ENCODE peak calls at places on chromosomes 5 and 9, in nine cellular contexts. G is activated naive CD8-positive, alpha-beta T cell treated with anti-CD3 and anti-CD28 coated beads, Interleukin-2, amount 10 ng/mL, durations not matched to agents 7 days and 5 days; K is ureter; H is adrenal gland; P is OCI-LY7; S is stimulated activated CD8-positive, alpha-beta memory T cell treated with anti-CD3 and anti-CD28 coated beads, Interleukin-2, amount 100 ng/mL, for 1 hour; I is caudate nucleus; Y is activated CD4-positive, alpha-beta T cell treated with anti-CD3 and anti-CD28 coated beads, Interleukin-2, amount 50 U/mL, for 1 hour; O is HT1080. Z is an unnamed sample.

GRCh38 chr9:6078382-6079105 is 63.1 kb upstream of the RANBP6 start:
- DNase-seq in O (no peak), P (no peak), G (no peak), H (no peak), Y (no peak), S (no peak), K (no peak), I (no peak), Z (no peak)

GRCh38 chr5:95621839-95622629 is 2.1 kb downstream of the GPR150 start:
- DNase-seq in G (peak), P (no peak), I (no peak), S (no peak), Y (no peak), H (no peak), K (no peak), O (no peak), Z (no peak)

GRCh38 chr5:82730862-82731261 is 346.3 kb downstream of the TMEM167A start:
- DNase-seq in P (no peak), G (no peak), S (no peak), O (no peak), H (no peak), Y (no peak), I (no peak), K (no peak), Z (no peak)

GRCh38 chr5:45410304-45410995 is 285.7 kb downstream of the HCN1 start:
- DNase-seq in G (no peak), I (no peak), K (no peak), O (no peak), S (no peak), Y (no peak), P (no peak), H (no peak), Z (no peak)

GRCh38 chr9:118652258-118652657 is 717.0 kb downstream of the BRINP1 start:
- DNase-seq in H (no peak), O (no peak), I (no peak), P (no peak), Y (no peak), K (no peak), S (no peak), G (no peak), Z (no peak)

GRCh38 chr9:128903871-128904371 is 16.9 kb upstream of the PHYHD1 start:
- DNase-seq in K (no peak), I (no peak), P (no peak), O (peak), Y (no peak), G (no peak), H (no peak), S (no peak), Z (no peak)

GRCh38 chr5:95422842-95423241 is 31.7 kb downstream of the FAM81B start:
- DNase-seq in K (no peak), G (no peak), O (peak), Y (no peak), I (no peak), H (peak), P (no peak), S (no peak), Z (peak)

GRCh38 chr5:137296213-137296702 is 202.9 kb downstream of the SPOCK1 start:
- DNase-seq in O (no peak), G (no peak), S (no peak), I (no peak), Y (no peak), H (no peak), P (no peak), K (no peak), Z (no peak)

GRCh38 chr9:27377147-27377807 is 80.3 kb upstream of the EQTN start:
- DNase-seq in I (no peak), S (no peak), Y (no peak), K (no peak), G (no peak), O (peak), H (no peak), P (peak), Z (no peak)

GRCh38 chr9:72012642-72013041 is 47.8 kb downstream of the C9orf57 start:
- DNase-seq in I (no peak), H (no peak), O (no peak), G (no peak), K (no peak), P (no peak), S (no peak), Y (no peak), Z (no peak)

GRCh38 chr5:143671644-143672569 is 140.1 kb upstream of the HMHB1 start:
- DNase-seq in K (no peak), S (no peak), I (no peak), P (no peak), G (no peak), O (no peak), Y (no peak), H (no peak), Z (no peak)

GRCh38 chr5:81761270-81761669 is 10.4 kb upstream of the SSBP2 start:
- DNase-seq in P (no peak), S (no peak), Y (no peak), O (no peak), H (no peak), I (no peak), K (no peak), G (no peak), Z (no peak)

GRCh38 chr5:139243425-139243965 is 45.3 kb upstream of the SIL1 start:
- DNase-seq in H (no peak), K (no peak), P (no peak), O (no peak), S (no peak), Y (no peak), G (no peak), I (no peak), Z (no peak)

GRCh38 chr5:111755942-111756353 is 1.0 kb downstream of the NREP start:
- DNase-seq in S (no peak), K (no peak), H (no peak), P (peak), Y (no peak), O (peak), G (no peak), I (no peak), Z (peak)

GRCh38 chr9:105116047-105116868 is 128.2 kb upstream of the SLC44A1 start:
- DNase-seq in O (no peak), K (no peak), I (no peak), G (no peak), Y (no peak), P (no peak), S (no peak), H (no peak), Z (no peak)

GRCh38 chr9:87336407-87336806 is 161.3 kb upstream of the DAPK1 start:
- DNase-seq in H (no peak), P (peak), G (no peak), I (no peak), K (no peak), S (no peak), O (peak), Y (no peak), Z (peak)

GRCh38 chr5:172106511-172107356 is 81.3 kb downstream of the STK10 start:
- DNase-seq in K (peak), P (peak), O (no peak), S (peak), I (peak), H (peak), Y (peak), G (peak), Z (peak)

GRCh38 chr9:126033956-126034355 is 286.8 kb downstream of the PBX3 start:
- DNase-seq in O (no peak), S (no peak), P (no peak), I (no peak), H (no peak), K (no peak), G (no peak), Y (no peak), Z (no peak)

GRCh38 chr5:160169326-160169725 is 50.1 kb upstream of the PWWP2A start:
- DNase-seq in S (no peak), O (peak), H (no peak), K (no peak), I (no peak), P (no peak), Y (no peak), G (no peak), Z (peak)

GRCh38 chr9:105319514-105319863 is 75.0 kb downstream of the SLC44A1 start:
- DNase-seq in I (no peak), Y (no peak), O (no peak), K (no peak), H (no peak), G (no peak), S (no peak), P (no peak), Z (no peak)

GRCh38 chr9:120608421-120608820 is 28.5 kb upstream of the CDK5RAP2 start:
- DNase-seq in G (no peak), O (peak), P (no peak), S (no peak), K (no peak), H (no peak), Y (no peak), I (no peak), Z (peak)

GRCh38 chr5:149317281-149318048 is 27.8 kb upstream of the GRPEL2 start:
- DNase-seq in H (no peak), G (no peak), Y (peak), P (peak), K (no peak), O (peak), I (no peak), S (no peak), Z (peak)

GRCh38 chr9:136370687-136371530 is 2.6 kb downstream of the CARD9 start:
- DNase-seq in O (no peak), K (no peak), S (no peak), H (no peak), P (no peak), Y (no peak), G (no peak), I (no peak), Z (no peak)

GRCh38 chr5:134411546-134412266 is at the start of gene CDKN2AIPNL:
- DNase-seq in P (peak), K (peak), S (peak), G (peak), H (peak), Y (peak), I (peak), O (peak), Z (peak)

GRCh38 chr9:120711354-120711753 is 2.9 kb downstream of the MEGF9 start:
- DNase-seq in S (no peak), O (no peak), I (no peak), Y (no peak), G (no peak), K (no peak), H (no peak), P (no peak), Z (no peak)

GRCh38 chr5:14108170-14108996 is 34.8 kb upstream of the TRIO start:
- DNase-seq in H (peak), I (no peak), Y (no peak), O (peak), K (peak), P (peak), G (no peak), S (no peak), Z (peak)

GRCh38 chr9:114273461-114273881 is 49.4 kb upstream of the ORM1 start:
- DNase-seq in K (no peak), G (no peak), P (no peak), Y (no peak), I (no peak), S (no peak), O (no peak), H (no peak), Z (no peak)

GRCh38 chr9:13360188-13360587 is 80.7 kb upstream of the MPDZ start:
- DNase-seq in P (no peak), K (no peak), I (no peak), O (no peak), Y (no peak), H (no peak), S (no peak), G (no peak), Z (no peak)

GRCh38 chr5:16889203-16889971 is 46.7 kb downstream of the MYO10 start:
- DNase-seq in G (no peak), Y (no peak), O (peak), S (no peak), K (no peak), H (no peak), I (no peak), P (no peak), Z (peak)

GRCh38 chr5:77138981-77139380 is 51.9 kb upstream of the ZBED3 start:
- DNase-seq in H (peak), G (no peak), O (peak), P (no peak), Y (no peak), K (no peak), S (no peak), I (no peak), Z (peak)

Z was measured in dermis blood vessel endothelial cell.